ENCODE peak calls at places on chromosomes 6 and 20, in seven cellular contexts. X is NCI-H2029, A is frontal cortex, E is PC-3, P is astrocyte of the spinal cord, F is cardiac fibroblast, S is memory B cell. C is an unnamed sample.

GRCh38 chr6:159836294-159837140 is 36.4 kb downstream of the PNLDC1 start:
- DNase-seq in F (peak; percentile 96), X (no peak), E (no peak), P (no peak), S (no peak), A (no peak), C (no peak)

GRCh38 chr20:62583424-62583920 is 58.8 kb upstream of the SLCO4A1 start:
- DNase-seq in P (no peak), A (peak; percentile 49), X (no peak), S (no peak), F (peak; percentile 19), E (peak; percentile 19), C (no peak)

GRCh38 chr6:44269168-44269920 is 906 bp upstream of the TMEM151B start:
- DNase-seq in P (no peak), S (no peak), F (no peak), E (no peak), X (no peak), A (no peak), C (no peak)

GRCh38 chr6:127582777-127583462 is 5.9 kb downstream of the C6orf58 start:
- DNase-seq in E (peak; percentile 91), A (no peak), F (peak; percentile 50), X (no peak), S (no peak), P (peak; percentile 85), C (peak; percentile 80)

GRCh38 chr6:34559651-34560365 is 3.7 kb upstream of the SPDEF start:
- DNase-seq in E (no peak), X (no peak), P (no peak), F (no peak), S (no peak), A (no peak), C (no peak)

GRCh38 chr20:45019027-45019763 is 52.9 kb downstream of the STK4 start:
- DNase-seq in X (no peak), P (no peak), F (peak; percentile 46), E (no peak), S (no peak), A (no peak), C (no peak)

GRCh38 chr6:141780296-141780695 is 352.4 kb upstream of the GJE1 start:
- DNase-seq in X (no peak), F (no peak), P (no peak), E (no peak), S (no peak), A (no peak), C (no peak)

GRCh38 chr6:134938896-134939295 is 11.0 kb downstream of the ALDH8A1 start:
- DNase-seq in X (no peak), S (no peak), E (no peak), P (no peak), F (no peak), A (no peak), C (no peak)

C was measured in choroid plexus epithelial cell.